ENCODE peak calls at places on chromosomes 11 and 22, in six cellular contexts. E is lung, H is A549, O is Peyer's patch, N is cardiac muscle cell, K is K562. R is an unnamed sample. For H3K4me1, the result is how much of the 10 kb centered on the place peaks cover.

GRCh38 chr11:60872124-60872951 is 5.0 kb downstream of the ZP1 start:
- DNase-seq in E (no peak), H (no peak), O (peak), N (peak), K (no peak), R (peak)

GRCh38 chr11:87603887-87604286 is 566.2 kb downstream of the TMEM135 start:
- DNase-seq in E (no peak), H (no peak), O (peak), N (no peak), K (no peak), R (no peak)

GRCh38 chr11:88288560-88288959 is 49.0 kb downstream of the CTSC start:
- DNase-seq in E (no peak), H (no peak), O (no peak), N (no peak), K (no peak), R (no peak)

GRCh38 chr11:56716379-56716854 is 17.5 kb downstream of the OR9G1 start:
- DNase-seq in E (no peak), H (no peak), O (no peak), N (no peak), K (no peak), R (no peak)

GRCh38 chr11:125304876-125305275 is 140.3 kb downstream of the PKNOX2 start:
- DNase-seq in E (no peak), H (no peak), O (no peak), N (no peak), K (no peak), R (no peak)

GRCh38 chr11:121336279-121336947 is 43.8 kb downstream of the SC5D start:
- DNase-seq in E (no peak), H (no peak), O (no peak), N (no peak), K (no peak), R (peak)

GRCh38 chr11:93028959-93029536 is 59.6 kb downstream of the MTNR1B start:
- DNase-seq in E (no peak), H (no peak), O (no peak), N (no peak), K (no peak), R (no peak)

GRCh38 chr22:48918585-48919186 is 909.0 kb downstream of the BRD1 start:
- DNase-seq in E (no peak), H (no peak), O (no peak), N (no peak), K (no peak), R (no peak)

GRCh38 chr22:21761086-21761485 is 25.5 kb upstream of the YPEL1 start:
- DNase-seq in E (no peak), H (no peak), O (no peak), N (no peak), K (no peak), R (no peak)

GRCh38 chr11:46367244-46367915 is 14.1 kb upstream of the MDK start:
- DNase-seq in E (peak), H (no peak), O (peak), N (peak), K (peak), R (peak)

GRCh38 chr11:35005156-35005780 is 88.8 kb downstream of the PDHX start:
- DNase-seq in E (no peak), H (no peak), O (no peak), N (no peak), K (no peak), R (no peak)

GRCh38 chr11:47641585-47642098 is 717 bp downstream of the MTCH2 start:
- DNase-seq in E (no peak), H (no peak), O (no peak), N (no peak), K (no peak), R (no peak)

DNA sequence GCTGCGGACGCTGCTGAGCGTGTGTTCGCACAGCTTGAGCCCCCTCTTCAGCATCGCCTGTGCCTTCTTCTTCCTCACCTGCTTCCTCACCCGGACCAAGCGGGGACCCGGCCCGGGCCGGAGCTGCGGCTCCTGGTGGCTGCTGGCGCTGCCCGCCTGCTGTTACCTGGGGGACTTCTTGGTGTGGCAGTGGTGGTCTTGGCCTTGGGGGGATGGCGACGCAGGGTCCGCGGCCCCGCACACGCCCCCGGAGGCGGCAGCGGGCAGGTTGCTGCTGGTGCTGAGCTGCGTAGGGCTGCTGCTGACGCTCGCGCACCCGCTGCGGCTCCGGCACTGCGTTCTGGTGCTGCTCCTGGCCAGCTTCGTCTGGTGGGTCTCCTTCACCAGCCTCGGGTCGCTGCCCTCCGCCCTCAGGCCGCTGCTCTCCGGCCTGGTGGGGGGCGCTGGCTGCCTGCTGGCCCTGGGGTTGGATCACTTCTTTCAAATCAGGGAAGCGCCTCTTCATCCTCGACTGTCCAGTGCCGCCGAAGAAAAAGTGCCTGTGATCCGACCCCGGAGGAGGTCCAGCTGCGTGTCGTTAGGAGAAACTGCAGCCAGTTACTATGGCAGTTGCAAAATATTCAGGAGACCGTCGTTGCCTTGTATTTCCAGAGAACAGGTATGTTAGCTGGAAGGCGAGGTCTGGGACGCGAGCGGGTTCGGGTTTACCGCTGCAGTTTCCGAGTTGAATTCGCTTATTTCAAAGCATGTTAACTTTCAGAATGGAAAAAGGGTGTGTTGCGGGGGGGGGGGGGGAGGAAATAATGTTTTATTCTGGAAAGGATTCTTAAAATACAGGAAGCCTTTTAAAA is 1.0 kb downstream of the PDE3B start:
- DNase-seq in E (no peak), H (peak), O (peak), N (peak), K (peak), R (peak)
- H3K27ac ChIP-seq in E (peak), H (peak), O (peak), N (peak), K (peak), R (peak)

GRCh38 chr11:132211479-132211878 is 841.1 kb downstream of the NTM start:
- DNase-seq in E (no peak), H (no peak), O (no peak), N (no peak), K (no peak), R (no peak)
- H3K4me1 ChIP-seq in E (under half), H (under half), O (under half), N (under half), K (under half), R (under half)

GRCh38 chr11:119368121-119369034 is 13.1 kb downstream of the USP2 start:
- DNase-seq in E (no peak), H (no peak), O (peak), N (peak), K (peak), R (peak)

GRCh38 chr11:119371067-119371601 is 10.4 kb downstream of the USP2 start:
- DNase-seq in E (no peak), H (no peak), O (no peak), N (no peak), K (no peak), R (no peak)

GRCh38 chr11:119367661-119368120 is 13.8 kb downstream of the USP2 start:
- DNase-seq in E (no peak), H (no peak), O (peak), N (no peak), K (no peak), R (no peak)

GRCh38 chr11:119370486-119371046 is 10.9 kb downstream of the USP2 start:
- DNase-seq in E (no peak), H (no peak), O (peak), N (no peak), K (no peak), R (no peak)

DNA sequence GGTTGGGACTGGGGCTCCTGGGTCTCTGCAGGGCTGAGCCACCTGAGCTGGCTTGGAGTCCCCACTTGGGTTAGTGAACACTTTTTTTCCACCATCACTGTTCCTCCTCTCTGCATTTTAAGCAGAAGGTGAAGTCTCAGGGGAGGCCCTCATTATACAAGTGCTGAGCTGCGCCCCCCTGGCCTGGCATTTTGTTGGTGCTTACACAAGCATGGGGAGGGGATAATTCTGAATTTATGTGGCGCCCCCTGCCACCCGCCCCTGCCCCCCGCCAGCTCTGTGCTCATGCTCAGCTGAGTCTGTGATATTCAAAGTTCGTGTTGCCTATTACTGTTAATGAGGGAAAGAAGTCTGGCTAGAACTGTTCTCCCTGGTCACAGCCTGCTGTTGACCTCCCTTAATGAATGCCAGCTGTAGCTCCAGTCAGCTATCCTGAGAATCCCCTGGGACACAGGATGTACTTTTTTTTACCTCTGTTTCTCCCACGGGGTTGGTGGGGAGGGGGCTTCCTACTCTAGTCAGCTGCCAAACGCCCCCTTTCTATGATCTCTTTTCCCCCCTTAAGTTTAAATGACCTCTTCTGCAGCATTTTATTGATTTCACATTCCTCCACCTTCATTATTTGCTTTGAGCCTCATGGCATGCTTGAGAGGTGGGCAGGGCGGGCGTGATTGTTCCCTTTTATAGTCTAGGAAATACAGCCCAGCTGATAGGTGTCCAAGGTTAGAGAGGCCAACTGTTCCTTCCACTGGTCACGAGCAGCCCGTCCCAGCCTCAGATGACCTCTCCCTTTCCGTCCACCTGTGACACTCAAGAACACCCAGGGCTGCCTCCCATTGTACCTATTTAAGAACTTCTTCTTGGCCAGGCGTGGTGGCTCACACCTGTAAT is 12.2 kb downstream of the USP2 start:
- DNase-seq in E (no peak), H (no peak), O (peak), N (no peak), K (no peak), R (no peak)
- H3K4me3 ChIP-seq in E (no peak), H (no peak), O (peak), N (no peak), K (no peak), R (peak)

DNA sequence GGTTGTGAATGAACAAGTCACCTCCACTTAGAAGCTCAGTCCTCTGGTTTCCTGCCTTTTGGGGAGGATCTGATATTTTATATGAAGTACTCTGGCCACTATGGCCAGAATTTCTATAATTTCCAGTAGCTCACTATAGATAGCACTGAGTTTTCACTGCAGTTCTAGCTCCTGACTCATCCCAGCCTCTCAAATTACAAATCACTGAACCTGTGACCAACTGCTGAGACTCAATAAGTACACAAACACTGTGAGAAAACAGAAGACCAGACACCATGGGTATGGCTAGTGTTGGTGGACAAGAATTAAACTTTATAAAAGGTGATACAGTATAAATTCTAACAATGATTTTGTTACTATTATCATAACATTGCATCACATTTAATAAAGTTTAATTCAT is 47.1 kb upstream of the UCP3 start:
- DNase-seq in E (no peak), H (peak), O (no peak), N (peak), K (no peak), R (peak)
- H3K27ac ChIP-seq in E (no peak), H (no peak), O (no peak), N (no peak), K (peak), R (no peak)

DNA sequence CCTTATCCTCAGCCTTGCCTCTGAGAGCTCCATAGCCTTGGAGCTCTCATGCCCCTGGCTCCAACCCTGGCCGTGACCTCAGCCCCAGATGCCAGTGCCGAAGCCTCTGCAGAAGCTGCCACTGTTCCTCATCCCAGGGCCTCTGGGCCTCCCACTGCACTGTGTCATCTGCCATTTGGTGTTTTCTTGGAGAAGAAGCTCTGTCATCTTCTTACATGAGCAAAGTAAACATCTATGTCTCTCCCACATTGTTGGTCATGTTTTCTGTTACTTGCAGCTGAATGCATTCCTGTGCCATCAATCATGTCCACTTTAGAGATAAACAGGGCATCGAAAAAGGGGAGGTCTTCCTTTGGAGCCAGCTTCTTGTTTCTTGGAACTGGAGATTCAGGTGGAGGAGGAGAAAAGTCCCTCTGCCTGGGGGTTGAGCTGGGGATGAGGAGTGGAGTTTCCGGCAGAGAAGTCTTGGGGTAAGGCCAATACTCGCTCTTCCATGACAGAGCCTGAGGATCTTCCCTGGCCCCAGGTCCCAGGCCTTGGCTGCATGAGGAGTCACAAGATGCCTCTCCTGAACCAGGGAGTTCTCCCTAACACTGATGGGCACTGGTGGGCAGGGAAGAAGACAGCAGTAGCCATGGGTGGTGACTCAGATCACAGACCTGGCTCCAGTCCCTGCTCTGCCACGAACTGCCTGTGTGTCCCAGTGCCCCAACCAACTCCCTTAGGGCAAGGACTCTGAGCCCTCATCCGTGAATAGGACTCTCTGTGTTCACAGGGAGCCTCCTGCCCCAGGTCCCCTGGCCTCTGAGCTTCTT is 45.2 kb upstream of the FTH1 start:
- DNase-seq in E (no peak), H (peak), O (peak), N (peak), K (no peak), R (no peak)
- H3K4me1 ChIP-seq in E (under half), H (under half), O (under half), N (under half), K (under half), R (under half)

GRCh38 chr11:118530683-118531596 is at the start of gene TMEM25:
- DNase-seq in E (peak), H (no peak), O (peak), N (peak), K (peak), R (peak)
- H3K4me3 ChIP-seq in E (peak), H (peak), O (peak), N (peak), K (peak), R (peak)

GRCh38 chr22:36367066-36367465 is 20.7 kb downstream of the MYH9 start:
- DNase-seq in E (no peak), H (no peak), O (no peak), N (no peak), K (no peak), R (no peak)
- H3K27ac ChIP-seq in E (peak), H (peak), O (peak), N (peak), K (no peak), R (no peak)

GRCh38 chr11:1748467-1749019 is 1.9 kb downstream of the IFITM10 start:
- DNase-seq in E (no peak), H (no peak), O (peak), N (no peak), K (no peak), R (no peak)

GRCh38 chr11:1746516-1746931 is 3.9 kb downstream of the IFITM10 start:
- DNase-seq in E (no peak), H (no peak), O (peak), N (no peak), K (no peak), R (no peak)

GRCh38 chr11:1749020-1749758 is 1.2 kb downstream of the IFITM10 start:
- DNase-seq in E (no peak), H (no peak), O (no peak), N (peak), K (no peak), R (no peak)

GRCh38 chr11:1746956-1747752 is 3.2 kb downstream of the IFITM10 start:
- DNase-seq in E (no peak), H (no peak), O (peak), N (no peak), K (no peak), R (no peak)

GRCh38 chr11:1747753-1748466 is 2.5 kb downstream of the IFITM10 start:
- DNase-seq in E (no peak), H (no peak), O (peak), N (no peak), K (no peak), R (no peak)
- H3K4me1 ChIP-seq in E (under half), H (under half), O (under half), N (under half), K (under half), R (under half)

GRCh38 chr22:27615408-27615807 is 186.1 kb downstream of the MN1 start:
- DNase-seq in E (no peak), H (no peak), O (no peak), N (no peak), K (no peak), R (no peak)

GRCh38 chr22:27616033-27616432 is 185.5 kb downstream of the MN1 start:
- DNase-seq in E (no peak), H (no peak), O (no peak), N (no peak), K (no peak), R (peak)

GRCh38 chr22:27612075-27612474 is 189.5 kb downstream of the MN1 start:
- DNase-seq in E (no peak), H (no peak), O (no peak), N (no peak), K (no peak), R (peak)

GRCh38 chr22:27613099-27614089 is 188.2 kb downstream of the MN1 start:
- DNase-seq in E (no peak), H (no peak), O (no peak), N (no peak), K (no peak), R (no peak)

DNA sequence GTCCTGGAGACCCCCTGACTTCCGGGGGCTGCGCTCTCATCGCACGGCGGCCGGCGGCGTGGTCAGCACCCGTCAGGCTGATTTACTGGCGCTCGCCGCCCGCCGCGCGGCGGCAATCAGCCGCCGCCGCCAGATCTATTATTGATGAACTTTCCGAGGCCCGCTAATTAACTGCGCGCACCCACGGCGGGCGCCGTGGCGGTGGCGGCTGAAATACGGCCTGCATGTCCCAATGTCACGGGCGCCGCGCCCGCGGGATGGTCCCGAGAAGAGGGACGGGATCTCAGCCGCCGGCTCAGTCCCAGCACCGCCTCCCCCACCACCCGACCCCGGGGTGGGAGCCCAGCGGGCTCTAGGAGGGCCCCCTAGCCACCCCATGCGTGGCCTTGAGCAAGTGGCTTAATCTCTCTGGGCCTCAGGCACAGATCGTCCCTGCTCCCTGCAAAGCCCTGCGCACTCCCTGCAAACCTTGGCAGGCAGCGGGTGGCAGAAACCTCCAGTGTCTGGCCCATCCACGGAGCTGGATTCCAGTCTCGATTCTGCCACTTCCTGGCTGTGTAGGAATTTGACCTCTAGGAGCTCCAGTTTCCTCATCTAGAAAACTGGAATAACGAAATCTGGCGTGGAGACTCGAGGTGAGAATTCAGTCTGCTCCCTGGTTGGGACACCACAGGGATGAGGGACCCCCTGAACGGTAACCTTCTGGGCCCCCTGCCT is 187.1 kb downstream of the MN1 start:
- DNase-seq in E (no peak), H (no peak), O (no peak), N (no peak), K (peak), R (no peak)
- H3K4me3 ChIP-seq in E (no peak), H (no peak), O (peak), N (no peak), K (no peak), R (no peak)